ENCODE peak calls at places on chromosomes 13 and 19, in eight cellular contexts. Z, X, W, V, D, A, T and J are unnamed samples.
A peak's percentile ranks its signal among the peaks of the same experiment; 100 is the strongest.

GRCh38 chr19:1177322-1178114 is 3.5 kb upstream of the SBNO2 start:
- DNase-seq in Z (no peak), X (peak; percentile 88), W (peak; percentile 61), V (no peak), D (no peak), A (peak; percentile 97), T (no peak), J (peak; percentile 98)

GRCh38 chr13:97385854-97386253 is 48.1 kb upstream of the RAP2A start:
- DNase-seq in Z (no peak), X (no peak), W (no peak), V (no peak), D (no peak), A (no peak), T (no peak), J (peak; percentile 16)

GRCh38 chr13:26721251-26721939 is 39.2 kb downstream of the GPR12 start:
- DNase-seq in Z (no peak), X (peak; percentile 1), W (no peak), V (no peak), D (peak; percentile 30), A (no peak), T (no peak), J (no peak)

GRCh38 chr13:87089391-87089790 is 581.8 kb upstream of the SLITRK5 start:
- DNase-seq in Z (no peak), X (no peak), W (no peak), V (no peak), D (no peak), A (peak; percentile 95), T (no peak), J (peak; percentile 83)

GRCh38 chr13:72634859-72635258 is 92.6 kb downstream of the MZT1 start:
- DNase-seq in Z (no peak), X (no peak), W (no peak), V (no peak), D (no peak), A (no peak), T (no peak), J (no peak)

GRCh38 chr13:52137489-52137888 is 8.6 kb upstream of the NEK5 start:
- DNase-seq in Z (no peak), X (no peak), W (no peak), V (no peak), D (no peak), A (no peak), T (no peak), J (no peak)

GRCh38 chr13:96544965-96545364 is 449.3 kb downstream of the OXGR1 start:
- DNase-seq in Z (no peak), X (no peak), W (no peak), V (no peak), D (no peak), A (no peak), T (no peak), J (no peak)

GRCh38 chr19:50258918-50259372 is 55.5 kb downstream of the MYH14 start:
- DNase-seq in Z (peak; percentile 95), X (peak; percentile 39), W (no peak), V (no peak), D (peak; percentile 31), A (no peak), T (no peak), J (no peak)

GRCh38 chr13:23670793-23671192 is 100.6 kb downstream of the TNFRSF19 start:
- DNase-seq in Z (no peak), X (no peak), W (no peak), V (no peak), D (no peak), A (peak; percentile 61), T (no peak), J (no peak)

GRCh38 chr13:71867101-71867814 is at the start of gene DACH1:
- DNase-seq in Z (peak; percentile 59), X (peak; percentile 3), W (peak; percentile 68), V (no peak), D (peak; percentile 28), A (peak; percentile 20), T (peak; percentile 20), J (peak; percentile 20)

GRCh38 chr19:33441277-33441699 is 67.8 kb downstream of the CEBPG start:
- DNase-seq in Z (no peak), X (no peak), W (peak; percentile 15), V (no peak), D (no peak), A (no peak), T (no peak), J (no peak)

GRCh38 chr13:101394597-101394996 is 21.7 kb downstream of the NALCN start:
- DNase-seq in Z (no peak), X (no peak), W (no peak), V (no peak), D (no peak), A (no peak), T (no peak), J (no peak)

GRCh38 chr13:23289917-23290357 is 109.2 kb downstream of the SGCG start:
- DNase-seq in Z (no peak), X (peak; percentile 37), W (no peak), V (no peak), D (no peak), A (peak; percentile 47), T (no peak), J (peak; percentile 45)

GRCh38 chr19:13119654-13120053 is 1.6 kb downstream of the NACC1 start:
- DNase-seq in Z (peak; percentile 36), X (no peak), W (no peak), V (no peak), D (no peak), A (no peak), T (no peak), J (no peak)

GRCh38 chr13:98509271-98510155 is 67.4 kb downstream of the STK24 start:
- DNase-seq in Z (no peak), X (peak; percentile 76), W (peak; percentile 68), V (no peak), D (peak; percentile 66), A (peak; percentile 92), T (no peak), J (peak; percentile 94)

GRCh38 chr19:4229179-4229931 is at the start of gene EBI3:
- DNase-seq in Z (no peak), X (peak; percentile 74), W (no peak), V (no peak), D (no peak), A (peak; percentile 65), T (no peak), J (no peak)

GRCh38 chr19:29401712-29402421 is 123.9 kb upstream of the VSTM2B start:
- DNase-seq in Z (no peak), X (no peak), W (no peak), V (no peak), D (no peak), A (no peak), T (no peak), J (no peak)

GRCh38 chr13:110593430-110594130 is 21.8 kb upstream of the NAXD start:
- DNase-seq in Z (no peak), X (peak; percentile 54), W (no peak), V (no peak), D (no peak), A (peak; percentile 57), T (no peak), J (peak; percentile 54)

GRCh38 chr13:94656766-94657165 is 55.1 kb downstream of the GPR180 start:
- DNase-seq in Z (no peak), X (peak; percentile 35), W (no peak), V (no peak), D (no peak), A (peak; percentile 99), T (no peak), J (peak; percentile 98)
- H3K4me3 ChIP-seq in Z (no peak overlapping the region), X (no peak overlapping the region), W (no peak overlapping the region), V (no peak overlapping the region), D (no peak overlapping the region), A (no peak overlapping the region), T (no peak overlapping the region), J (no peak overlapping the region)

GRCh38 chr13:48154671-48155070 is 59.8 kb upstream of the MED4 start:
- DNase-seq in Z (no peak), X (no peak), W (no peak), V (no peak), D (no peak), A (no peak), T (no peak), J (no peak)
- H3K4me3 ChIP-seq in Z (no peak overlapping the region), X (no peak overlapping the region), W (no peak overlapping the region), V (no peak overlapping the region), D (no peak overlapping the region), A (no peak overlapping the region), T (no peak overlapping the region), J (no peak overlapping the region)

DNA sequence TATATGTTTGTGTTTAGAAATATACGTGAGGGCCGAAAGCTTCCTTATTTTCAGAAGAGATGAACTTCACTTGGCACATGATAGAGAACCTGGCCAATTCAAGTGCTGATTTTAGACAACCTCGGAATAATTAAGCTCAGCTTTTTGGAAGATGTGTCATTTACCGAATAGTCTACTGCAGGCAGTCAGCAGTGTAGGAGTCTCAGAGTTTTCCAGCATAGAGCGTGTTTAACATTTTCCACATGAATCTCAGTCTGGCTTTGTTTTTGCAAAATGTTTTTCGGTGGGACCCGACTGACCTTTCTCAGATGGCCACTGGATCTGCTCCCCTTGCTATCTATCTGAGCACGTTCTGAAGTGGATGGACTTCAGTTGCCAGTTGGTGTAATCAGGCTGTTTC is 4.7 kb downstream of the RNASEH2B start:
- DNase-seq in Z (no peak), X (no peak), W (no peak), V (no peak), D (no peak), A (no peak), T (no peak), J (peak; percentile 31)
- H3K4me3 ChIP-seq in Z (no peak overlapping the region), X (no peak overlapping the region), W (no peak overlapping the region), V (no peak overlapping the region), D (no peak overlapping the region), A (no peak overlapping the region), T (no peak overlapping the region), J (peak overlapping the region; percentile 3)

GRCh38 chr13:38697197-38697596 is 10.3 kb downstream of the FREM2 start:
- DNase-seq in Z (no peak), X (no peak), W (no peak), V (no peak), D (no peak), A (no peak), T (no peak), J (no peak)

GRCh38 chr13:38693168-38693567 is 6.3 kb downstream of the FREM2 start:
- DNase-seq in Z (no peak), X (no peak), W (no peak), V (no peak), D (no peak), A (no peak), T (no peak), J (no peak)

GRCh38 chr13:38693641-38694040 is 6.8 kb downstream of the FREM2 start:
- DNase-seq in Z (no peak), X (no peak), W (peak; percentile 38), V (no peak), D (peak; percentile 38), A (no peak), T (no peak), J (no peak)

GRCh38 chr13:38702609-38703008 is 15.7 kb downstream of the FREM2 start:
- DNase-seq in Z (no peak), X (no peak), W (no peak), V (no peak), D (no peak), A (no peak), T (no peak), J (no peak)

DNA sequence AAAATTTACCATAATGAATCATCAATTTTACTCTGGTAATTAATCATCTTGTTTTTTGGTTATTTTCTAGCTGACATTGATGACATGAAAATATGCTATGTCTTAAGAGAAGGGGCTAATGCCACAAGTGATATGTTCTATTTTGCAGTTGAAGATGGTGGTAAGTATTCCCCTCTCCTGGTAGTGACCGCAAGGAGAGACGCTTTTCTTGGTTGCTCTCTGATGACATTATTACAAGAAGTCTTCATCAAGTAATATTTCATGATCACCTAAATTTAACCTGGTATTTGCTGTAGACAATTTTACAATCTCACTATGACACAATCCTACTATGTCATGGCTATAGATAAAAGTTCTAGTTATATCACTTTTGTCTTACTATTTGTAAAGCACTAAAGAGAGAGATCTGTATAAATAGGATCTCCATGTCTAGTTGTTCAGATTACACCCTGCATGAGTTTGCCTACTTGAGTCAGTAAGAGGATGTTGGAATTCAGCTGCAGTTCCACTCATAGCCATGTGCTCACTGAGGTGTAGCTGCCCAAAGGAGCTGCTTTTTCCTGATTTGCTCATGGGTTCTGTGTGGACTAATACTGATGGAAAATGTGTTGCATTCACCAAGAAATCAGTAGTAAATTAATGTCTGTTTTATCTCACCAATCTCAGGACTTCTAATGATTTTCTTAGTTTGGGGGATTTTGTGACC is 10.9 kb downstream of the FREM2 start:
- DNase-seq in Z (no peak), X (no peak), W (no peak), V (no peak), D (no peak), A (no peak), T (no peak), J (no peak)
- H3K4me3 ChIP-seq in Z (no peak overlapping the region), X (no peak overlapping the region), W (no peak overlapping the region), V (no peak overlapping the region), D (no peak overlapping the region), A (no peak overlapping the region), T (no peak overlapping the region), J (no peak overlapping the region)